ENCODE peak calls at places on chromosomes 13 and 19, in eight cellular contexts. One of them, this sample, is unnamed.

GRCh38 chr19:43782689-43783231 is 2.0 kb upstream of the KCNN4 start:
- DNase-seq in transverse colon: peak
- DNase-seq in fibroblast of mammary gland: no peak
- DNase-seq in H1: no peak
- DNase-seq in endodermal cell: no peak
- DNase-seq in IMR-90: no peak
- DNase-seq in lower lobe of right lung: no peak
- DNase-seq in kidney epithelial cell: no peak
- DNase-seq in this sample: no peak

GRCh38 chr19:39737351-39737750 is 478 bp downstream of the CLC start:
- DNase-seq in kidney epithelial cell: no peak
- DNase-seq in lower lobe of right lung: no peak
- DNase-seq in endodermal cell: no peak
- DNase-seq in H1: no peak
- DNase-seq in IMR-90: no peak
- DNase-seq in fibroblast of mammary gland: no peak
- DNase-seq in transverse colon: no peak
- DNase-seq in this sample: no peak

GRCh38 chr13:88648598-88649373 is 977.6 kb downstream of the SLITRK5 start:
- DNase-seq in endodermal cell: no peak
- DNase-seq in kidney epithelial cell: no peak
- DNase-seq in IMR-90: no peak
- DNase-seq in fibroblast of mammary gland: no peak
- DNase-seq in H1: no peak
- DNase-seq in lower lobe of right lung: no peak
- DNase-seq in transverse colon: no peak
- DNase-seq in this sample: no peak

GRCh38 chr13:37414667-37415066 is 183.9 kb downstream of the POSTN start:
- DNase-seq in transverse colon: no peak
- DNase-seq in IMR-90: no peak
- DNase-seq in fibroblast of mammary gland: no peak
- DNase-seq in lower lobe of right lung: no peak
- DNase-seq in H1: no peak
- DNase-seq in kidney epithelial cell: no peak
- DNase-seq in endodermal cell: peak
- DNase-seq in this sample: no peak

GRCh38 chr13:34993470-34993869 is 51.4 kb downstream of the NBEA start:
- DNase-seq in IMR-90: no peak
- DNase-seq in lower lobe of right lung: no peak
- DNase-seq in H1: no peak
- DNase-seq in transverse colon: no peak
- DNase-seq in kidney epithelial cell: no peak
- DNase-seq in endodermal cell: no peak
- DNase-seq in fibroblast of mammary gland: peak
- DNase-seq in this sample: peak

GRCh38 chr13:28394422-28394821 is 100.5 kb downstream of the FLT1 start:
- DNase-seq in lower lobe of right lung: no peak
- DNase-seq in kidney epithelial cell: no peak
- DNase-seq in IMR-90: peak
- DNase-seq in transverse colon: no peak
- DNase-seq in H1: no peak
- DNase-seq in endodermal cell: no peak
- DNase-seq in fibroblast of mammary gland: peak
- DNase-seq in this sample: peak

GRCh38 chr13:109687559-109688448 is 98.6 kb downstream of the IRS2 start:
- DNase-seq in IMR-90: no peak
- DNase-seq in H1: no peak
- DNase-seq in kidney epithelial cell: no peak
- DNase-seq in lower lobe of right lung: no peak
- DNase-seq in fibroblast of mammary gland: no peak
- DNase-seq in transverse colon: peak
- DNase-seq in endodermal cell: no peak
- DNase-seq in this sample: no peak

GRCh38 chr13:39635564-39635963 is 19.9 kb upstream of the COG6 start:
- DNase-seq in kidney epithelial cell: no peak
- DNase-seq in H1: no peak
- DNase-seq in lower lobe of right lung: no peak
- DNase-seq in fibroblast of mammary gland: no peak
- DNase-seq in IMR-90: no peak
- DNase-seq in transverse colon: no peak
- DNase-seq in endodermal cell: no peak
- DNase-seq in this sample: no peak

GRCh38 chr19:51550848-51551672 is 19.6 kb upstream of the SIGLEC6 start:
- DNase-seq in IMR-90: no peak
- DNase-seq in lower lobe of right lung: no peak
- DNase-seq in fibroblast of mammary gland: no peak
- DNase-seq in endodermal cell: no peak
- DNase-seq in kidney epithelial cell: no peak
- DNase-seq in transverse colon: no peak
- DNase-seq in H1: no peak
- DNase-seq in this sample: no peak

GRCh38 chr19:17418710-17419109 is 1.1 kb upstream of the MVB12A start:
- DNase-seq in fibroblast of mammary gland: no peak
- DNase-seq in H1: no peak
- DNase-seq in IMR-90: no peak
- DNase-seq in endodermal cell: no peak
- DNase-seq in lower lobe of right lung: no peak
- DNase-seq in transverse colon: no peak
- DNase-seq in kidney epithelial cell: no peak
- DNase-seq in this sample: no peak
- H3K4me3 ChIP-seq in fibroblast of mammary gland: no peak
- H3K4me3 ChIP-seq in H1: no peak
- H3K4me3 ChIP-seq in IMR-90: no peak
- H3K4me3 ChIP-seq in endodermal cell: peak
- H3K4me3 ChIP-seq in lower lobe of right lung: no peak
- H3K4me3 ChIP-seq in transverse colon: no peak
- H3K4me3 ChIP-seq in kidney epithelial cell: no peak
- H3K4me3 ChIP-seq in this sample: peak

GRCh38 chr19:6424190-6424938 is at the start of gene KHSRP:
- DNase-seq in endodermal cell: no peak
- DNase-seq in kidney epithelial cell: no peak
- DNase-seq in lower lobe of right lung: no peak
- DNase-seq in IMR-90: no peak
- DNase-seq in H1: peak
- DNase-seq in transverse colon: no peak
- DNase-seq in fibroblast of mammary gland: no peak
- DNase-seq in this sample: no peak

GRCh38 chr19:6423499-6424189 is 967 bp downstream of the KHSRP start:
- DNase-seq in fibroblast of mammary gland: peak
- DNase-seq in transverse colon: peak
- DNase-seq in IMR-90: peak
- DNase-seq in lower lobe of right lung: no peak
- DNase-seq in H1: peak
- DNase-seq in kidney epithelial cell: no peak
- DNase-seq in endodermal cell: peak
- DNase-seq in this sample: peak

GRCh38 chr19:6424939-6425731 is 524 bp upstream of the KHSRP start:
- DNase-seq in H1: peak
- DNase-seq in kidney epithelial cell: peak
- DNase-seq in lower lobe of right lung: peak
- DNase-seq in endodermal cell: peak
- DNase-seq in transverse colon: peak
- DNase-seq in IMR-90: peak
- DNase-seq in fibroblast of mammary gland: peak
- DNase-seq in this sample: peak

GRCh38 chr19:6427131-6427530 is 2.5 kb upstream of the KHSRP start:
- DNase-seq in fibroblast of mammary gland: no peak
- DNase-seq in IMR-90: no peak
- DNase-seq in H1: no peak
- DNase-seq in endodermal cell: no peak
- DNase-seq in transverse colon: no peak
- DNase-seq in kidney epithelial cell: no peak
- DNase-seq in lower lobe of right lung: no peak
- DNase-seq in this sample: no peak

DNA sequence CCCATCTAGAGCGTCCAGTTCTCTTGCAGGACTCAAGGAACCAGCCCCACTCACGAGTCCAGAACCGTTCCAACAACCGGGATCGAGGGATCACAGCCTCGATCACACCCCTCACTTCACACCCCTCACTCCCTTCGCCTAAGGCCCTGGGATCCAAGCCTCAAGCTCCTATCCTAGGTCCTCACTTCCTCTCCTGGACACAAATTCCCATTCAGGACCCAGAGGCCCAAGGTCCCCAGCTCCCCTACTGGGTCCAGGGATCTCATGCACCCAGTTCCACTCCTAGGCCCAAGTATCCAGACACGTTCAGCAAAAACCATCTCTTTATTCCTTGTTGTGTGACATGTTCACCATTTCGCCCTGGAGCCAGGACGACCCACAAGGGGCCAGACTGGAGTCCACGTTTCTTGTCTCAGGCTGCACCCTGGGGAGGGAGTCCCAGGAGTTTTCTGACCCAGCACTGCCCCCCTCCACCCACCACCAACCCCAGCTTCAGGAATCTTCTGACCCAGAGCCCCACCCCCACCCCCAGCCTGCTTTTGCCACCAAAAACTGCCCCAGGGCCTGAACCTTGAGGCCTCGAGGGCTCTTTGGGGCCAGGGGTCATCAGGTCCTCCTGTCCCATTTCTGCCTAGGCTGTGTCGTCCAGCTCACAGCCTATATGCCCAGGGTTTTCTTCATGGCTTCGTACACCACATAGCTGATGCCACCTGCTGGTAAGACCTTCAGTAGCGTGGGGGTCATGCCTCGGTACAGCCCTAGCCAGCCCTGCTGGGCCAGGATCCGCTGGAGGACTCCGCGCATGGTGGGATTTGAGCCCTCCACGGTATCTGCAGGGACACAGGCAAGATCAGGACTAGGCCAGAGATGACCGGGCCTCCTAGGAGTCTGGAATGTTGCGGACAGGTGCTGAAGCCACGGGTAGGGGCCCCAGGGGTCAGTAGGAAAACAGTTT is 1.4 kb upstream of the KHSRP start:
- DNase-seq in IMR-90: no peak
- DNase-seq in kidney epithelial cell: no peak
- DNase-seq in endodermal cell: no peak
- DNase-seq in lower lobe of right lung: no peak
- DNase-seq in fibroblast of mammary gland: no peak
- DNase-seq in transverse colon: peak
- DNase-seq in H1: no peak
- DNase-seq in this sample: no peak
- TF ChIP-seq CTCF in IMR-90: no peak
- TF ChIP-seq CTCF in kidney epithelial cell: no peak
- TF ChIP-seq CTCF in endodermal cell: peak
- TF ChIP-seq CTCF in lower lobe of right lung: no peak
- TF ChIP-seq CTCF in fibroblast of mammary gland: no peak
- TF ChIP-seq CTCF in transverse colon: no peak
- TF ChIP-seq CTCF in H1: peak
- TF ChIP-seq CTCF in this sample: no peak

DNA sequence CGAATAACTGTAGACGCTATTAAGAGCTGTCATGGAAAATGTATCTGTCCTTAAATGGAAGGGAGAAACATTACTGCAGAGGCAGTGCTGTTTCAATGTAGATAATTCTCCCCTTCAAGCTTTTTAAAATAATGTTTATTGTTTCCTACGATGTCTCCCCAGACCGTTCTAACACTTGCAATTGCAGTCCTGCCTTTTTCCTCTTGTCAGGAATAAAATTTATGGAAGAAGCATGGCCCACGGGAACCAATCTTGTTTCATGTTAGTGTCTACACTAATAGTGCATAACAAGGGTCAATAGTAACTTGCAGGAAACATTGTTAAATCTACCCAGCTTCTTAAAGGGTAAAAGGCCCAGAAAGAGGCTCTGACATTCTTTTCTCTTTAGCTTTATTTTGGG is 159.6 kb downstream of the GPC6 start:
- DNase-seq in lower lobe of right lung: no peak
- DNase-seq in endodermal cell: no peak
- DNase-seq in IMR-90: no peak
- DNase-seq in kidney epithelial cell: no peak
- DNase-seq in H1: no peak
- DNase-seq in fibroblast of mammary gland: no peak
- DNase-seq in transverse colon: no peak
- DNase-seq in this sample: no peak
- H3K4me3 ChIP-seq in lower lobe of right lung: no peak
- H3K4me3 ChIP-seq in endodermal cell: no peak
- H3K4me3 ChIP-seq in IMR-90: no peak
- H3K4me3 ChIP-seq in kidney epithelial cell: no peak
- H3K4me3 ChIP-seq in H1: no peak
- H3K4me3 ChIP-seq in fibroblast of mammary gland: no peak
- H3K4me3 ChIP-seq in transverse colon: no peak
- H3K4me3 ChIP-seq in this sample: no peak

GRCh38 chr13:74305876-74306275 is 171.7 kb upstream of the KLF12 start:
- DNase-seq in IMR-90: no peak
- DNase-seq in lower lobe of right lung: no peak
- DNase-seq in fibroblast of mammary gland: peak
- DNase-seq in H1: no peak
- DNase-seq in kidney epithelial cell: no peak
- DNase-seq in transverse colon: no peak
- DNase-seq in endodermal cell: peak
- DNase-seq in this sample: no peak

GRCh38 chr13:74301200-74302063 is 167.2 kb upstream of the KLF12 start:
- DNase-seq in endodermal cell: peak
- DNase-seq in transverse colon: no peak
- DNase-seq in H1: no peak
- DNase-seq in lower lobe of right lung: no peak
- DNase-seq in kidney epithelial cell: no peak
- DNase-seq in fibroblast of mammary gland: no peak
- DNase-seq in IMR-90: peak
- DNase-seq in this sample: no peak

GRCh38 chr13:74306496-74306895 is 172.3 kb upstream of the KLF12 start:
- DNase-seq in IMR-90: peak
- DNase-seq in kidney epithelial cell: no peak
- DNase-seq in fibroblast of mammary gland: peak
- DNase-seq in transverse colon: no peak
- DNase-seq in H1: no peak
- DNase-seq in endodermal cell: no peak
- DNase-seq in lower lobe of right lung: no peak
- DNase-seq in this sample: peak
- TF ChIP-seq CTCF in IMR-90: no peak
- TF ChIP-seq CTCF in kidney epithelial cell: no peak
- TF ChIP-seq CTCF in fibroblast of mammary gland: no peak
- TF ChIP-seq CTCF in transverse colon: no peak
- TF ChIP-seq CTCF in H1: peak
- TF ChIP-seq CTCF in endodermal cell: peak
- TF ChIP-seq CTCF in lower lobe of right lung: no peak
- TF ChIP-seq CTCF in this sample: peak

GRCh38 chr13:98571955-98572662 is 4.8 kb downstream of the STK24 start:
- DNase-seq in transverse colon: peak
- DNase-seq in IMR-90: peak
- DNase-seq in fibroblast of mammary gland: peak
- DNase-seq in kidney epithelial cell: no peak
- DNase-seq in lower lobe of right lung: no peak
- DNase-seq in H1: no peak
- DNase-seq in endodermal cell: no peak
- DNase-seq in this sample: no peak
- H3K4me3 ChIP-seq in transverse colon: no peak
- H3K4me3 ChIP-seq in IMR-90: no peak
- H3K4me3 ChIP-seq in fibroblast of mammary gland: peak
- H3K4me3 ChIP-seq in kidney epithelial cell: no peak
- H3K4me3 ChIP-seq in lower lobe of right lung: peak
- H3K4me3 ChIP-seq in H1: no peak
- H3K4me3 ChIP-seq in endodermal cell: no peak
- H3K4me3 ChIP-seq in this sample: no peak

This sample was measured in fibroblast of pulmonary artery.